ENCODE peak calls at places on chromosomes 7 and 10, in five cellular contexts. H, P, M, V and G are unnamed samples.

GRCh38 chr7:63071920-63072319 is 926.7 kb upstream of the ZNF722 start:
- DNase-seq in H (no peak), P (no peak), M (no peak), V (no peak), G (no peak)

GRCh38 chr10:63496561-63496960 is 24.6 kb upstream of the REEP3 start:
- DNase-seq in H (no peak), P (no peak), M (no peak), V (no peak), G (no peak)

GRCh38 chr10:60114765-60115586 is 208.6 kb upstream of the CCDC6 start:
- DNase-seq in H (no peak), P (peak), M (peak), V (no peak), G (no peak)

GRCh38 chr7:116505823-116506222 is 6.3 kb downstream of the CAV2 start:
- DNase-seq in H (no peak), P (no peak), M (no peak), V (no peak), G (no peak)

GRCh38 chr7:55507743-55508142 is 64.6 kb downstream of the VOPP1 start:
- DNase-seq in H (no peak), P (no peak), M (no peak), V (no peak), G (no peak)

GRCh38 chr10:95312986-95313495 is 22.2 kb upstream of the PDLIM1 start:
- DNase-seq in H (no peak), P (no peak), M (no peak), V (no peak), G (no peak)

GRCh38 chr7:10205690-10206089 is 768.0 kb upstream of the PHF14 start:
- DNase-seq in H (no peak), P (no peak), M (no peak), V (no peak), G (no peak)

GRCh38 chr7:101941481-101942383 is 124.3 kb downstream of the CUX1 start:
- DNase-seq in H (no peak), P (peak), M (peak), V (peak), G (no peak)

GRCh38 chr10:62805139-62806092 is 896 bp downstream of the ADO start:
- DNase-seq in H (no peak), P (peak), M (no peak), V (no peak), G (peak)

GRCh38 chr10:7406712-7407333 is 4.0 kb downstream of the SFMBT2 start:
- DNase-seq in H (no peak), P (no peak), M (no peak), V (no peak), G (no peak)

GRCh38 chr7:45092100-45092930 is 3.5 kb upstream of the NACAD start:
- DNase-seq in H (no peak), P (peak), M (no peak), V (no peak), G (no peak)

GRCh38 chr10:123559066-123559822 is 106.9 kb upstream of the GPR26 start:
- DNase-seq in H (peak), P (peak), M (peak), V (peak), G (peak)

GRCh38 chr10:115937756-115938032 is 335.3 kb downstream of the GFRA1 start:
- DNase-seq in H (no peak), P (no peak), M (no peak), V (no peak), G (no peak)

GRCh38 chr7:138115047-138115446 is 38.8 kb downstream of the AKR1D1 start:
- DNase-seq in H (no peak), P (no peak), M (no peak), V (no peak), G (no peak)

GRCh38 chr7:27249724-27250636 is 7.4 kb downstream of the EVX1 start:
- DNase-seq in H (no peak), P (no peak), M (no peak), V (no peak), G (no peak)

GRCh38 chr7:82263880-82264751 is 179.5 kb downstream of the CACNA2D1 start:
- DNase-seq in H (no peak), P (no peak), M (no peak), V (no peak), G (no peak)

GRCh38 chr10:70417568-70417967 is 13.6 kb downstream of the EIF4EBP2 start:
- DNase-seq in H (no peak), P (no peak), M (no peak), V (no peak), G (no peak)

GRCh38 chr10:44028384-44029137 is 356.3 kb downstream of the CXCL12 start:
- DNase-seq in H (no peak), P (no peak), M (no peak), V (no peak), G (no peak)

GRCh38 chr7:102994567-102994966 is 80.0 kb downstream of the FBXL13 start:
- DNase-seq in H (no peak), P (no peak), M (no peak), V (no peak), G (no peak)

GRCh38 chr10:97400665-97401454 is at the start of gene RRP12:
- DNase-seq in H (peak), P (peak), M (peak), V (peak), G (peak)
- TF ChIP-seq CTCF in H (peak), P (peak), M (no peak), V (peak), G (no peak)

GRCh38 chr10:3432089-3432488 is 259.5 kb upstream of the PITRM1 start:
- DNase-seq in H (no peak), P (no peak), M (no peak), V (no peak), G (no peak)
- TF ChIP-seq CTCF in H (no peak), P (peak), M (no peak), V (no peak), G (no peak)

GRCh38 chr10:104406715-104407517 is 53.3 kb downstream of the CFAP58 start:
- DNase-seq in H (no peak), P (peak), M (no peak), V (peak), G (no peak)
- TF ChIP-seq CTCF in H (no peak), P (peak), M (peak), V (peak), G (no peak)

GRCh38 chr7:19117081-19117869 is at the start of gene TWIST1:
- DNase-seq in H (no peak), P (peak), M (peak), V (no peak), G (no peak)

GRCh38 chr7:19114591-19114855 is 2.9 kb downstream of the TWIST1 start:
- DNase-seq in H (no peak), P (peak), M (no peak), V (no peak), G (no peak)

GRCh38 chr7:19117870-19118608 is 603 bp upstream of the TWIST1 start:
- DNase-seq in H (no peak), P (no peak), M (no peak), V (no peak), G (no peak)

GRCh38 chr7:19113855-19114590 is 3.4 kb downstream of the TWIST1 start:
- DNase-seq in H (no peak), P (peak), M (no peak), V (no peak), G (no peak)

GRCh38 chr7:19116121-19117080 is 1.0 kb downstream of the TWIST1 start:
- DNase-seq in H (no peak), P (no peak), M (peak), V (no peak), G (no peak)
- TF ChIP-seq CTCF in H (no peak), P (no peak), M (no peak), V (no peak), G (no peak)

DNA sequence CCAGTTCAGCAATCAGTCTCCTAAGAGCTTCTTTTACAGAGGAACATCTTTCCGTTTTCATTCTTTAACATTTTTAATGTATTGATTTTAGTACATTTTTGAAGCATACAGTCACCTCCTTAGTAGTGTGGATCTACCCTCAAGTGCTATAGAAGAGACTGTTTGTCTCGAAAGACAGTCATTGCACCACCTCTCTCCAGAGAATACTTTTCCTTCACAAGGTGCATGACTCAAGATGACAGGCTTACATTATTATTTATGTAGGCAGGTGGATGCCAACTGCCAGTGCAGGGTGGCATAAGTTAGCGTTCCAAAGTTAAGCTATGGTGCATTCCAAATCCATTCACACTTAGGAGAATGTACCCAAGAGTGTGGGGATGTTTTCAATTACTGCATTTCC is 71.8 kb downstream of the ZEB1 start:
- DNase-seq in H (no peak), P (no peak), M (no peak), V (no peak), G (no peak)
- TF ChIP-seq CTCF in H (no peak), P (no peak), M (no peak), V (no peak), G (no peak)

DNA sequence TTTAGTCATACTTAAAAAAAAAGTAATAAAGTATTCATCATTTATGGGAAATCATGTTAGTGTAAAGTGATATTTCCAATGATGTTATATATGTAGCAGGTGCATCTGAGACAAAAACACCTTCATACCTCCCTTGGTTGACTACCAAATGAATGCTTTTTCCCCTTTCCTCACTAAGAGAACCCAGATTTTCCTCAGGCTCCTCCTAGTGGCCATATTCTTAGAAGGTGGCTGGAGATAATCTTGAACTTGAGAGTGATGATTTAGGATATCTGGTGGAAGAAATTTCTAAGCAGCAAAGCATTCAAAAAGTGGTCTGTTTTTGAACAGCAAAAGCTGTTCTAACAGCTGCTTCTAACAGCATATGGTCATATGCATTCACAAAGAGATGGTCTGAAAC is 16.8 kb upstream of the DNAH11 start:
- DNase-seq in H (no peak), P (no peak), M (no peak), V (no peak), G (no peak)
- TF ChIP-seq CTCF in H (peak), P (peak), M (peak), V (peak), G (no peak)

GRCh38 chr10:101060951-101061813 is 607 bp upstream of the KAZALD1 start:
- DNase-seq in H (peak), P (peak), M (peak), V (peak), G (peak)
- TF ChIP-seq CTCF in H (no peak), P (no peak), M (no peak), V (peak), G (no peak)

GRCh38 chr10:29859521-29860130 is 199.8 kb downstream of the JCAD start:
- DNase-seq in H (no peak), P (peak), M (no peak), V (no peak), G (no peak)

GRCh38 chr10:29860159-29860558 is 199.2 kb downstream of the JCAD start:
- DNase-seq in H (no peak), P (no peak), M (no peak), V (no peak), G (no peak)

GRCh38 chr10:29856295-29856694 is 203.1 kb downstream of the JCAD start:
- DNase-seq in H (no peak), P (no peak), M (no peak), V (no peak), G (no peak)

GRCh38 chr10:29857843-29858242 is 201.5 kb downstream of the JCAD start:
- DNase-seq in H (no peak), P (no peak), M (no peak), V (no peak), G (no peak)

GRCh38 chr10:29858352-29859267 is 200.8 kb downstream of the JCAD start:
- DNase-seq in H (no peak), P (peak), M (no peak), V (peak), G (no peak)
- TF ChIP-seq CTCF in H (no peak), P (peak), M (peak), V (peak), G (no peak)

DNA sequence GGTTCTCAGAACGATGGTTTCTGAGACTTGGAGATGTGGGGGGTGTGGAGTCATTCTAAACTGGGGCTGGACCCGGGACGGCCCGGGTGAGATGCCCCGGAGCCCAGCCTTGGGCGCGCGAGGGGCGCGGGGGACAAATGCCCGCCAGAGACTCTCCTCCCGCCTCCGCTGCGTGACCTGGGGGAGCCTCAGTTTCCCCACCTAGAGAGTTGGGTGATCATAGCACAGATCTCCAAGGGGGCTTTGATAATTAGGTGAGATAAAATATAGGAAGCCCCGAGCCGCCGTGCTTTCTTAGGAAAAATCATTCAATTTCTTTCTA is 658 bp upstream of the FZD8 start:
- DNase-seq in H (no peak), P (no peak), M (no peak), V (no peak), G (no peak)
- TF ChIP-seq CTCF in H (no peak), P (no peak), M (no peak), V (no peak), G (no peak)

DNA sequence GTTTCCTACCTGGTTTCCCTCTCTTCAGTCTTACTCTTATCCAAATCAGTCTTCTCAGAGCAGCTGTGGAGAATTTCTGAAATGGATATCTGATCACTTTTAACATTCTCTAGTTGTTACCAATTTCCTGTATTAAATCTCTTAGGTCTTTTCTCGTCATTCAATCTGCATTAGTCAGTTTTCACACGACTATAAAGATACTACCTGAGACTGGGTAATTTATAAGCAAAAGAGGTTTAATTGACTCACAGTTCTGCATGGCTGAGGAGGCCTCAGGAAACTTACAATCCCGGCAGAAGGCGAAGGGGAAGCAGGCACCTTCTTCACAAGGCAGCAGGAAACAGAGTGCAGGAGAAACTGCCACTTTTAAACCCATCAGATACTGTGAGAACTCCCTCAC is 444.8 kb downstream of the GATA3 start:
- DNase-seq in H (no peak), P (no peak), M (no peak), V (no peak), G (no peak)
- TF ChIP-seq CTCF in H (no peak), P (no peak), M (no peak), V (no peak), G (no peak)